ENCODE peak calls at places on chromosome 17, in eight cellular contexts. One of them, this sample, is unnamed.

GRCh38 chr17:49292901-49293300 is 62.3 kb upstream of the PHOSPHO1 start:
- DNase-seq in uterus: no peak
- DNase-seq in spleen: no peak
- DNase-seq in breast epithelium: no peak
- DNase-seq in neural progenitor cell: no peak
- DNase-seq in cardiac fibroblast: no peak
- DNase-seq in GM10248: no peak
- DNase-seq in cardiac muscle cell: no peak
- DNase-seq in this sample: no peak

GRCh38 chr17:47844814-47845453 is 3.9 kb upstream of the SCRN2 start:
- DNase-seq in neural progenitor cell: no peak
- DNase-seq in GM10248: no peak
- DNase-seq in spleen: no peak
- DNase-seq in breast epithelium: no peak
- DNase-seq in cardiac muscle cell: no peak
- DNase-seq in cardiac fibroblast: peak
- DNase-seq in uterus: no peak
- DNase-seq in this sample: no peak

GRCh38 chr17:80802626-80803450 is 188.8 kb upstream of the CHMP6 start:
- DNase-seq in neural progenitor cell: no peak
- DNase-seq in uterus: no peak
- DNase-seq in cardiac fibroblast: no peak
- DNase-seq in spleen: peak
- DNase-seq in breast epithelium: peak
- DNase-seq in cardiac muscle cell: no peak
- DNase-seq in GM10248: no peak
- DNase-seq in this sample: no peak

GRCh38 chr17:72913315-72913714 is 179.2 kb downstream of the SLC39A11 start:
- DNase-seq in breast epithelium: no peak
- DNase-seq in uterus: no peak
- DNase-seq in cardiac fibroblast: peak
- DNase-seq in spleen: no peak
- DNase-seq in neural progenitor cell: no peak
- DNase-seq in GM10248: no peak
- DNase-seq in cardiac muscle cell: no peak
- DNase-seq in this sample: no peak

GRCh38 chr17:38579934-38580333 is 25.8 kb downstream of the SRCIN1 start:
- DNase-seq in GM10248: no peak
- DNase-seq in cardiac muscle cell: peak
- DNase-seq in breast epithelium: no peak
- DNase-seq in spleen: no peak
- DNase-seq in cardiac fibroblast: peak
- DNase-seq in neural progenitor cell: peak
- DNase-seq in uterus: peak
- DNase-seq in this sample: peak

GRCh38 chr17:42394838-42395237 is 6.6 kb upstream of the STAT3 start:
- DNase-seq in spleen: no peak
- DNase-seq in cardiac fibroblast: no peak
- DNase-seq in GM10248: no peak
- DNase-seq in neural progenitor cell: no peak
- DNase-seq in cardiac muscle cell: no peak
- DNase-seq in breast epithelium: no peak
- DNase-seq in uterus: no peak
- DNase-seq in this sample: no peak

GRCh38 chr17:32283745-32284207 is 18.1 kb downstream of the RHBDL3 start:
- DNase-seq in breast epithelium: no peak
- DNase-seq in neural progenitor cell: no peak
- DNase-seq in GM10248: no peak
- DNase-seq in cardiac muscle cell: no peak
- DNase-seq in uterus: no peak
- DNase-seq in cardiac fibroblast: peak
- DNase-seq in spleen: no peak
- DNase-seq in this sample: peak

GRCh38 chr17:19659366-19660177 is 11.0 kb downstream of the ALDH3A2 start:
- DNase-seq in uterus: no peak
- DNase-seq in GM10248: no peak
- DNase-seq in breast epithelium: no peak
- DNase-seq in cardiac muscle cell: no peak
- DNase-seq in cardiac fibroblast: no peak
- DNase-seq in neural progenitor cell: no peak
- DNase-seq in spleen: no peak
- DNase-seq in this sample: no peak

GRCh38 chr17:74020522-74020921 is 183.0 kb upstream of the RPL38 start:
- DNase-seq in cardiac muscle cell: no peak
- DNase-seq in cardiac fibroblast: no peak
- DNase-seq in breast epithelium: no peak
- DNase-seq in spleen: no peak
- DNase-seq in neural progenitor cell: no peak
- DNase-seq in uterus: no peak
- DNase-seq in GM10248: no peak
- DNase-seq in this sample: no peak

GRCh38 chr17:62824290-62825135 is 16.4 kb upstream of the MARCHF10 start:
- DNase-seq in cardiac fibroblast: peak
- DNase-seq in uterus: no peak
- DNase-seq in breast epithelium: no peak
- DNase-seq in neural progenitor cell: peak
- DNase-seq in GM10248: no peak
- DNase-seq in spleen: no peak
- DNase-seq in cardiac muscle cell: no peak
- DNase-seq in this sample: no peak

GRCh38 chr17:33986566-33986965 is 268.5 kb upstream of the CCL2 start:
- DNase-seq in neural progenitor cell: no peak
- DNase-seq in uterus: no peak
- DNase-seq in cardiac fibroblast: no peak
- DNase-seq in GM10248: no peak
- DNase-seq in breast epithelium: no peak
- DNase-seq in spleen: no peak
- DNase-seq in cardiac muscle cell: no peak
- DNase-seq in this sample: no peak

GRCh38 chr17:43578699-43579569 is 32.8 kb upstream of the ETV4 start:
- DNase-seq in neural progenitor cell: peak
- DNase-seq in GM10248: peak
- DNase-seq in cardiac muscle cell: no peak
- DNase-seq in breast epithelium: no peak
- DNase-seq in uterus: no peak
- DNase-seq in cardiac fibroblast: peak
- DNase-seq in spleen: peak
- DNase-seq in this sample: peak

GRCh38 chr17:51362818-51363598 is 102.7 kb downstream of the UTP18 start:
- DNase-seq in GM10248: no peak
- DNase-seq in breast epithelium: no peak
- DNase-seq in cardiac fibroblast: peak
- DNase-seq in neural progenitor cell: no peak
- DNase-seq in uterus: no peak
- DNase-seq in spleen: no peak
- DNase-seq in cardiac muscle cell: no peak
- DNase-seq in this sample: no peak

GRCh38 chr17:57684711-57685498 is 60.2 kb downstream of the CCDC182 start:
- DNase-seq in uterus: no peak
- DNase-seq in cardiac fibroblast: no peak
- DNase-seq in cardiac muscle cell: no peak
- DNase-seq in spleen: no peak
- DNase-seq in breast epithelium: no peak
- DNase-seq in neural progenitor cell: no peak
- DNase-seq in GM10248: no peak
- DNase-seq in this sample: no peak

GRCh38 chr17:51119415-51120356 is 982 bp downstream of the SPAG9 start:
- DNase-seq in neural progenitor cell: peak
- DNase-seq in cardiac muscle cell: peak
- DNase-seq in breast epithelium: peak
- DNase-seq in cardiac fibroblast: peak
- DNase-seq in spleen: peak
- DNase-seq in GM10248: peak
- DNase-seq in uterus: peak
- DNase-seq in this sample: peak

GRCh38 chr17:75909812-75910274 is 5.2 kb upstream of the MRPL38 start:
- DNase-seq in breast epithelium: no peak
- DNase-seq in GM10248: no peak
- DNase-seq in uterus: peak
- DNase-seq in cardiac muscle cell: no peak
- DNase-seq in neural progenitor cell: no peak
- DNase-seq in cardiac fibroblast: peak
- DNase-seq in spleen: no peak
- DNase-seq in this sample: no peak

GRCh38 chr17:82582208-82582607 is 62.7 kb downstream of the FOXK2 start:
- DNase-seq in GM10248: no peak
- DNase-seq in uterus: no peak
- DNase-seq in spleen: no peak
- DNase-seq in neural progenitor cell: no peak
- DNase-seq in cardiac muscle cell: no peak
- DNase-seq in cardiac fibroblast: no peak
- DNase-seq in breast epithelium: no peak
- DNase-seq in this sample: no peak

GRCh38 chr17:64025732-64026294 is 5.4 kb upstream of the ICAM2 start:
- DNase-seq in breast epithelium: peak
- DNase-seq in cardiac fibroblast: peak
- DNase-seq in GM10248: peak
- DNase-seq in neural progenitor cell: peak
- DNase-seq in cardiac muscle cell: peak
- DNase-seq in spleen: peak
- DNase-seq in uterus: peak
- DNase-seq in this sample: peak

GRCh38 chr17:4743898-4744297 is 4.2 kb upstream of the CXCL16 start:
- DNase-seq in cardiac fibroblast: no peak
- DNase-seq in neural progenitor cell: no peak
- DNase-seq in uterus: no peak
- DNase-seq in spleen: peak
- DNase-seq in cardiac muscle cell: no peak
- DNase-seq in breast epithelium: no peak
- DNase-seq in GM10248: no peak
- DNase-seq in this sample: no peak

GRCh38 chr17:18071751-18072150 is 16.0 kb upstream of the DRG2 start:
- DNase-seq in breast epithelium: no peak
- DNase-seq in cardiac muscle cell: no peak
- DNase-seq in spleen: no peak
- DNase-seq in uterus: no peak
- DNase-seq in cardiac fibroblast: no peak
- DNase-seq in neural progenitor cell: no peak
- DNase-seq in GM10248: no peak
- DNase-seq in this sample: no peak

GRCh38 chr17:18074566-18075272 is 13.0 kb upstream of the DRG2 start:
- DNase-seq in breast epithelium: no peak
- DNase-seq in GM10248: no peak
- DNase-seq in cardiac fibroblast: no peak
- DNase-seq in neural progenitor cell: no peak
- DNase-seq in uterus: no peak
- DNase-seq in cardiac muscle cell: no peak
- DNase-seq in spleen: no peak
- DNase-seq in this sample: no peak

GRCh38 chr17:18066866-18067265 is 20.9 kb upstream of the DRG2 start:
- DNase-seq in breast epithelium: no peak
- DNase-seq in GM10248: no peak
- DNase-seq in uterus: no peak
- DNase-seq in cardiac fibroblast: no peak
- DNase-seq in cardiac muscle cell: no peak
- DNase-seq in spleen: no peak
- DNase-seq in neural progenitor cell: no peak
- DNase-seq in this sample: no peak

GRCh38 chr17:18069101-18069500 is 18.6 kb upstream of the DRG2 start:
- DNase-seq in uterus: no peak
- DNase-seq in cardiac muscle cell: no peak
- DNase-seq in cardiac fibroblast: no peak
- DNase-seq in neural progenitor cell: no peak
- DNase-seq in GM10248: no peak
- DNase-seq in breast epithelium: no peak
- DNase-seq in spleen: no peak
- DNase-seq in this sample: no peak

GRCh38 chr17:18070861-18071340 is 16.8 kb upstream of the DRG2 start:
- DNase-seq in breast epithelium: no peak
- DNase-seq in neural progenitor cell: peak
- DNase-seq in GM10248: no peak
- DNase-seq in cardiac fibroblast: peak
- DNase-seq in cardiac muscle cell: peak
- DNase-seq in uterus: no peak
- DNase-seq in spleen: no peak
- DNase-seq in this sample: peak
- TF ChIP-seq CTCF in breast epithelium: no peak
- TF ChIP-seq CTCF in neural progenitor cell: no peak
- TF ChIP-seq CTCF in GM10248: no peak
- TF ChIP-seq CTCF in cardiac fibroblast: no peak
- TF ChIP-seq CTCF in cardiac muscle cell: no peak
- TF ChIP-seq CTCF in uterus: no peak
- TF ChIP-seq CTCF in spleen: no peak
- TF ChIP-seq CTCF in this sample: no peak

GRCh38 chr17:78206298-78206697 is 7.8 kb upstream of the BIRC5 start:
- DNase-seq in breast epithelium: no peak
- DNase-seq in spleen: no peak
- DNase-seq in uterus: no peak
- DNase-seq in neural progenitor cell: no peak
- DNase-seq in cardiac muscle cell: no peak
- DNase-seq in cardiac fibroblast: no peak
- DNase-seq in GM10248: no peak
- DNase-seq in this sample: no peak
- TF ChIP-seq CTCF in breast epithelium: no peak
- TF ChIP-seq CTCF in spleen: no peak
- TF ChIP-seq CTCF in uterus: no peak
- TF ChIP-seq CTCF in neural progenitor cell: no peak
- TF ChIP-seq CTCF in cardiac muscle cell: peak
- TF ChIP-seq CTCF in cardiac fibroblast: no peak
- TF ChIP-seq CTCF in GM10248: peak
- TF ChIP-seq CTCF in this sample: no peak

GRCh38 chr17:21375757-21376584 is at the start of gene KCNJ12:
- DNase-seq in cardiac muscle cell: peak
- DNase-seq in uterus: no peak
- DNase-seq in spleen: no peak
- DNase-seq in neural progenitor cell: peak
- DNase-seq in GM10248: no peak
- DNase-seq in cardiac fibroblast: peak
- DNase-seq in breast epithelium: no peak
- DNase-seq in this sample: no peak

GRCh38 chr17:21373034-21373433 is 3.1 kb upstream of the KCNJ12 start:
- DNase-seq in spleen: no peak
- DNase-seq in cardiac fibroblast: no peak
- DNase-seq in GM10248: no peak
- DNase-seq in cardiac muscle cell: no peak
- DNase-seq in neural progenitor cell: no peak
- DNase-seq in breast epithelium: no peak
- DNase-seq in uterus: no peak
- DNase-seq in this sample: no peak

GRCh38 chr17:21375162-21375560 is 996 bp upstream of the KCNJ12 start:
- DNase-seq in neural progenitor cell: no peak
- DNase-seq in cardiac muscle cell: no peak
- DNase-seq in uterus: no peak
- DNase-seq in spleen: no peak
- DNase-seq in breast epithelium: no peak
- DNase-seq in cardiac fibroblast: no peak
- DNase-seq in GM10248: no peak
- DNase-seq in this sample: no peak

GRCh38 chr17:21373696-21374454 is 2.3 kb upstream of the KCNJ12 start:
- DNase-seq in cardiac muscle cell: no peak
- DNase-seq in breast epithelium: no peak
- DNase-seq in uterus: no peak
- DNase-seq in neural progenitor cell: no peak
- DNase-seq in GM10248: no peak
- DNase-seq in cardiac fibroblast: no peak
- DNase-seq in spleen: no peak
- DNase-seq in this sample: no peak

GRCh38 chr17:21374455-21375161 is 1.5 kb upstream of the KCNJ12 start:
- DNase-seq in spleen: no peak
- DNase-seq in breast epithelium: no peak
- DNase-seq in GM10248: no peak
- DNase-seq in neural progenitor cell: no peak
- DNase-seq in cardiac fibroblast: peak
- DNase-seq in uterus: no peak
- DNase-seq in cardiac muscle cell: no peak
- DNase-seq in this sample: no peak
- TF ChIP-seq CTCF in spleen: no peak
- TF ChIP-seq CTCF in breast epithelium: no peak
- TF ChIP-seq CTCF in GM10248: no peak
- TF ChIP-seq CTCF in neural progenitor cell: no peak
- TF ChIP-seq CTCF in cardiac fibroblast: no peak
- TF ChIP-seq CTCF in uterus: no peak
- TF ChIP-seq CTCF in cardiac muscle cell: no peak
- TF ChIP-seq CTCF in this sample: no peak

GRCh38 chr17:79781691-79782575 is 4.0 kb downstream of the CBX2 start:
- DNase-seq in spleen: peak
- DNase-seq in GM10248: no peak
- DNase-seq in cardiac fibroblast: no peak
- DNase-seq in uterus: no peak
- DNase-seq in neural progenitor cell: no peak
- DNase-seq in breast epithelium: no peak
- DNase-seq in cardiac muscle cell: no peak
- DNase-seq in this sample: no peak
- TF ChIP-seq CTCF in spleen: no peak
- TF ChIP-seq CTCF in GM10248: no peak
- TF ChIP-seq CTCF in cardiac fibroblast: no peak
- TF ChIP-seq CTCF in uterus: no peak
- TF ChIP-seq CTCF in neural progenitor cell: no peak
- TF ChIP-seq CTCF in breast epithelium: no peak
- TF ChIP-seq CTCF in cardiac muscle cell: no peak
- TF ChIP-seq CTCF in this sample: no peak

This sample was measured in GM13976.